ENCODE peak calls at places on chromosomes 12 and 14, in ten cellular contexts. K, R, P, E, Y, Z, H, L, F and T are unnamed samples. For H3K9me3, the result is how much of the 10 kb centered on the place peaks cover.

GRCh38 chr12:76085159-76085868 is 829 bp upstream of the NAP1L1 start:
- DNase-seq in K (no peak), R (no peak), P (no peak), E (peak), Y (no peak), Z (no peak), H (peak), L (no peak), F (no peak), T (no peak)

GRCh38 chr12:76719171-76719631 is 44.7 kb upstream of the ZDHHC17 start:
- DNase-seq in K (no peak), R (no peak), P (no peak), E (no peak), Y (no peak), Z (no peak), H (no peak), L (no peak), F (no peak), T (no peak)

GRCh38 chr12:80045594-80045993 is 53.7 kb upstream of the OTOGL start:
- DNase-seq in K (no peak), R (no peak), P (no peak), E (no peak), Y (no peak), Z (no peak), H (no peak), L (no peak), F (no peak), T (peak)

GRCh38 chr14:94045563-94046345 is 19.6 kb downstream of the OTUB2 start:
- DNase-seq in K (peak), R (no peak), P (no peak), E (no peak), Y (no peak), Z (no peak), H (no peak), L (no peak), F (peak), T (no peak)

GRCh38 chr12:88706286-88706685 is 126.0 kb upstream of the KITLG start:
- DNase-seq in K (no peak), R (no peak), P (no peak), E (peak), Y (no peak), Z (no peak), H (no peak), L (no peak), F (no peak), T (no peak)

GRCh38 chr14:85519661-85520305 is 10.2 kb upstream of the FLRT2 start:
- DNase-seq in K (no peak), R (no peak), P (no peak), E (no peak), Y (no peak), Z (no peak), H (no peak), L (no peak), F (no peak), T (no peak)

GRCh38 chr14:74647061-74647833 is 35.2 kb upstream of the LTBP2 start:
- DNase-seq in K (no peak), R (no peak), P (no peak), E (no peak), Y (no peak), Z (no peak), H (no peak), L (no peak), F (no peak), T (no peak)

GRCh38 chr14:71709076-71709475 is 223.2 kb upstream of the RGS6 start:
- DNase-seq in K (no peak), R (no peak), P (no peak), E (no peak), Y (no peak), Z (no peak), H (no peak), L (no peak), F (no peak), T (no peak)

GRCh38 chr14:32620303-32620702 is 291.2 kb downstream of the AKAP6 start:
- DNase-seq in K (no peak), R (no peak), P (no peak), E (no peak), Y (no peak), Z (no peak), H (no peak), L (no peak), F (no peak), T (no peak)

GRCh38 chr12:107584523-107584922 is 101.1 kb upstream of the PWP1 start:
- DNase-seq in K (no peak), R (no peak), P (no peak), E (no peak), Y (no peak), Z (no peak), H (no peak), L (no peak), F (no peak), T (no peak)

GRCh38 chr12:57479376-57480115 is at the start of gene ARHGAP9:
- DNase-seq in K (peak), R (no peak), P (peak), E (no peak), Y (no peak), Z (no peak), H (peak), L (no peak), F (no peak), T (no peak)

GRCh38 chr12:52975204-52975603 is 26.3 kb downstream of the KRT18 start:
- DNase-seq in K (no peak), R (no peak), P (no peak), E (no peak), Y (no peak), Z (no peak), H (no peak), L (no peak), F (no peak), T (no peak)

GRCh38 chr14:96117101-96117897 is 78.1 kb downstream of the C14orf132 start:
- DNase-seq in K (no peak), R (no peak), P (no peak), E (no peak), Y (no peak), Z (no peak), H (no peak), L (no peak), F (no peak), T (no peak)
- H3K9me3 ChIP-seq in K (under half), R (under half), P (under half), E (under half), Y (under half), Z (under half), H (under half), L (under half), F (under half), T (under half)

GRCh38 chr12:55739025-55739378 is 3.9 kb upstream of the GDF11 start:
- DNase-seq in K (no peak), R (no peak), P (no peak), E (no peak), Y (no peak), Z (no peak), H (no peak), L (no peak), F (no peak), T (no peak)

GRCh38 chr12:55738113-55739024 is 4.6 kb upstream of the GDF11 start:
- DNase-seq in K (peak), R (peak), P (peak), E (peak), Y (peak), Z (peak), H (peak), L (no peak), F (peak), T (no peak)

GRCh38 chr12:55736076-55736475 is 6.8 kb upstream of the GDF11 start:
- DNase-seq in K (no peak), R (no peak), P (no peak), E (no peak), Y (no peak), Z (no peak), H (no peak), L (no peak), F (no peak), T (no peak)

GRCh38 chr12:55736780-55737580 is 5.9 kb upstream of the GDF11 start:
- DNase-seq in K (peak), R (peak), P (peak), E (peak), Y (peak), Z (peak), H (peak), L (no peak), F (peak), T (no peak)

GRCh38 chr12:55737581-55738112 is 5.3 kb upstream of the GDF11 start:
- DNase-seq in K (no peak), R (no peak), P (no peak), E (no peak), Y (no peak), Z (no peak), H (no peak), L (no peak), F (no peak), T (no peak)
- H3K27ac ChIP-seq in K (peak), R (peak), P (peak), E (no peak), Y (peak), Z (peak), H (peak), L (peak), F (no peak), T (peak)

GRCh38 chr12:50018968-50019367 is 6.3 kb downstream of the RACGAP1 start:
- DNase-seq in K (no peak), R (no peak), P (no peak), E (no peak), Y (no peak), Z (no peak), H (no peak), L (no peak), F (no peak), T (no peak)

GRCh38 chr12:50017047-50017446 is 8.2 kb downstream of the RACGAP1 start:
- DNase-seq in K (no peak), R (no peak), P (no peak), E (peak), Y (peak), Z (peak), H (no peak), L (peak), F (no peak), T (peak)

GRCh38 chr12:50019524-50019923 is 5.8 kb downstream of the RACGAP1 start:
- DNase-seq in K (no peak), R (no peak), P (no peak), E (no peak), Y (no peak), Z (no peak), H (no peak), L (no peak), F (no peak), T (no peak)

GRCh38 chr12:50014342-50014741 is 11.0 kb downstream of the RACGAP1 start:
- DNase-seq in K (no peak), R (no peak), P (no peak), E (no peak), Y (no peak), Z (no peak), H (no peak), L (no peak), F (no peak), T (no peak)

GRCh38 chr12:50017653-50018052 is 7.6 kb downstream of the RACGAP1 start:
- DNase-seq in K (no peak), R (no peak), P (peak), E (no peak), Y (no peak), Z (no peak), H (no peak), L (no peak), F (no peak), T (no peak)
- H3K4me3 ChIP-seq in K (no peak), R (no peak), P (no peak), E (no peak), Y (no peak), Z (no peak), H (no peak), L (no peak), F (no peak), T (no peak)

GRCh38 chr14:46820291-46820690 is 168.7 kb upstream of the RPL10L start:
- DNase-seq in K (peak), R (peak), P (peak), E (no peak), Y (no peak), Z (no peak), H (no peak), L (no peak), F (peak), T (no peak)
- H3K9me3 ChIP-seq in K (under half), R (under half), P (under half), E (under half), Y (under half), Z (under half), H (under half), L (under half), F (under half), T (under half)